ENCODE peak calls at places on chromosomes 2 and 18, in four cellular contexts. One of them, this sample, is unnamed.

GRCh38 chr2:60771508-60771907 is 15.4 kb downstream of the PAPOLG start:
- DNase-seq in NCI-H774: no peak
- DNase-seq in NCI-H446 treated with DMSO at 0.1 percent for 48 hours: no peak
- DNase-seq in fibroblast of mammary gland: no peak
- DNase-seq in this sample: no peak

GRCh38 chr2:229869226-229869625 is 52.6 kb downstream of the TRIP12 start:
- DNase-seq in NCI-H774: peak; percentile 42
- DNase-seq in NCI-H446 treated with DMSO at 0.1 percent for 48 hours: no peak
- DNase-seq in fibroblast of mammary gland: no peak
- DNase-seq in this sample: no peak

GRCh38 chr2:122519366-122519765 is 763.9 kb downstream of the TSN start:
- DNase-seq in NCI-H774: no peak
- DNase-seq in NCI-H446 treated with DMSO at 0.1 percent for 48 hours: no peak
- DNase-seq in fibroblast of mammary gland: peak; percentile 14
- DNase-seq in this sample: no peak

GRCh38 chr2:107107351-107107750 is 221.4 kb upstream of the ST6GAL2 start:
- DNase-seq in NCI-H446 treated with DMSO at 0.1 percent for 48 hours: no peak
- DNase-seq in NCI-H774: no peak
- DNase-seq in fibroblast of mammary gland: no peak
- DNase-seq in this sample: no peak

GRCh38 chr2:42073739-42074138 is 25.9 kb downstream of the PKDCC start:
- DNase-seq in NCI-H774: no peak
- DNase-seq in NCI-H446 treated with DMSO at 0.1 percent for 48 hours: no peak
- DNase-seq in fibroblast of mammary gland: peak; percentile 48
- DNase-seq in this sample: no peak

GRCh38 chr2:221612171-221612570 is 40.1 kb upstream of the EPHA4 start:
- DNase-seq in fibroblast of mammary gland: no peak
- DNase-seq in NCI-H446 treated with DMSO at 0.1 percent for 48 hours: no peak
- DNase-seq in NCI-H774: no peak
- DNase-seq in this sample: no peak

GRCh38 chr2:185208261-185208660 is 530.3 kb upstream of the FSIP2 start:
- DNase-seq in NCI-H446 treated with DMSO at 0.1 percent for 48 hours: no peak
- DNase-seq in NCI-H774: no peak
- DNase-seq in fibroblast of mammary gland: peak; percentile 23
- DNase-seq in this sample: no peak

GRCh38 chr2:239512054-239512453 is 111.2 kb upstream of the HDAC4 start:
- DNase-seq in fibroblast of mammary gland: no peak
- DNase-seq in NCI-H774: no peak
- DNase-seq in NCI-H446 treated with DMSO at 0.1 percent for 48 hours: no peak
- DNase-seq in this sample: no peak

GRCh38 chr2:72028351-72028995 is 119.2 kb downstream of the CYP26B1 start:
- DNase-seq in fibroblast of mammary gland: no peak
- DNase-seq in NCI-H446 treated with DMSO at 0.1 percent for 48 hours: no peak
- DNase-seq in NCI-H774: no peak
- DNase-seq in this sample: no peak

GRCh38 chr2:128986026-128986720 is 667.5 kb upstream of the HS6ST1 start:
- DNase-seq in NCI-H774: no peak
- DNase-seq in NCI-H446 treated with DMSO at 0.1 percent for 48 hours: no peak
- DNase-seq in fibroblast of mammary gland: no peak
- DNase-seq in this sample: no peak

GRCh38 chr18:2070636-2071035 is 500.7 kb downstream of the METTL4 start:
- DNase-seq in NCI-H774: peak; percentile 91
- DNase-seq in fibroblast of mammary gland: no peak
- DNase-seq in NCI-H446 treated with DMSO at 0.1 percent for 48 hours: no peak
- DNase-seq in this sample: no peak

GRCh38 chr2:120878970-120879369 is 143.3 kb downstream of the GLI2 start:
- DNase-seq in NCI-H446 treated with DMSO at 0.1 percent for 48 hours: no peak
- DNase-seq in fibroblast of mammary gland: no peak
- DNase-seq in NCI-H774: no peak
- DNase-seq in this sample: no peak

GRCh38 chr2:223788826-223789225 is 48.6 kb downstream of the AP1S3 start:
- DNase-seq in NCI-H446 treated with DMSO at 0.1 percent for 48 hours: no peak
- DNase-seq in fibroblast of mammary gland: no peak
- DNase-seq in NCI-H774: no peak
- DNase-seq in this sample: no peak

GRCh38 chr2:8684885-8685696 is 3.2 kb downstream of the ID2 start:
- DNase-seq in NCI-H774: peak; percentile 72
- DNase-seq in fibroblast of mammary gland: no peak
- DNase-seq in NCI-H446 treated with DMSO at 0.1 percent for 48 hours: peak; percentile 51
- DNase-seq in this sample: peak; percentile 49

GRCh38 chr2:142868281-142868762 is 9.1 kb upstream of the KYNU start:
- DNase-seq in NCI-H774: no peak
- DNase-seq in fibroblast of mammary gland: no peak
- DNase-seq in NCI-H446 treated with DMSO at 0.1 percent for 48 hours: no peak
- DNase-seq in this sample: peak; percentile 62

GRCh38 chr2:49251766-49252165 is 97.5 kb upstream of the FSHR start:
- DNase-seq in NCI-H446 treated with DMSO at 0.1 percent for 48 hours: no peak
- DNase-seq in fibroblast of mammary gland: peak; percentile 90
- DNase-seq in NCI-H774: no peak
- DNase-seq in this sample: no peak

GRCh38 chr18:36411745-36412168 is 114.2 kb downstream of the FHOD3 start:
- DNase-seq in NCI-H774: no peak
- DNase-seq in NCI-H446 treated with DMSO at 0.1 percent for 48 hours: no peak
- DNase-seq in fibroblast of mammary gland: peak; percentile 64
- DNase-seq in this sample: no peak

GRCh38 chr2:46119453-46119852 is 177.8 kb upstream of the EPAS1 start:
- DNase-seq in NCI-H774: no peak
- DNase-seq in NCI-H446 treated with DMSO at 0.1 percent for 48 hours: no peak
- DNase-seq in fibroblast of mammary gland: peak; percentile 81
- DNase-seq in this sample: no peak

GRCh38 chr2:118237451-118237850 is 149.2 kb downstream of the INSIG2 start:
- DNase-seq in NCI-H446 treated with DMSO at 0.1 percent for 48 hours: no peak
- DNase-seq in fibroblast of mammary gland: no peak
- DNase-seq in NCI-H774: no peak
- DNase-seq in this sample: no peak

GRCh38 chr2:40020997-40021396 is 241.9 kb upstream of the THUMPD2 start:
- DNase-seq in NCI-H446 treated with DMSO at 0.1 percent for 48 hours: no peak
- DNase-seq in fibroblast of mammary gland: no peak
- DNase-seq in NCI-H774: no peak
- DNase-seq in this sample: no peak

GRCh38 chr18:51668101-51668500 is 470.6 kb upstream of the MEX3C start:
- DNase-seq in NCI-H446 treated with DMSO at 0.1 percent for 48 hours: peak; percentile 59
- DNase-seq in fibroblast of mammary gland: peak; percentile 43
- DNase-seq in NCI-H774: peak; percentile 35
- DNase-seq in this sample: no peak

GRCh38 chr2:240820607-240821428 is 799 bp upstream of the KIF1A start:
- DNase-seq in NCI-H774: peak; percentile 66
- DNase-seq in fibroblast of mammary gland: no peak
- DNase-seq in NCI-H446 treated with DMSO at 0.1 percent for 48 hours: no peak
- DNase-seq in this sample: no peak

GRCh38 chr18:34258176-34258575 is 33.5 kb upstream of the NOL4 start:
- DNase-seq in NCI-H446 treated with DMSO at 0.1 percent for 48 hours: no peak
- DNase-seq in fibroblast of mammary gland: no peak
- DNase-seq in NCI-H774: no peak
- DNase-seq in this sample: no peak

GRCh38 chr18:58163004-58163590 is 119.1 kb downstream of the NEDD4L start:
- DNase-seq in fibroblast of mammary gland: no peak
- DNase-seq in NCI-H446 treated with DMSO at 0.1 percent for 48 hours: no peak
- DNase-seq in NCI-H774: no peak
- DNase-seq in this sample: no peak

GRCh38 chr2:180177534-180177933 is 170.4 kb upstream of the CWC22 start:
- DNase-seq in fibroblast of mammary gland: no peak
- DNase-seq in NCI-H774: no peak
- DNase-seq in NCI-H446 treated with DMSO at 0.1 percent for 48 hours: no peak
- DNase-seq in this sample: no peak

GRCh38 chr2:30106543-30106942 is 40.3 kb upstream of the YPEL5 start:
- DNase-seq in NCI-H446 treated with DMSO at 0.1 percent for 48 hours: no peak
- DNase-seq in fibroblast of mammary gland: peak; percentile 30
- DNase-seq in NCI-H774: no peak
- DNase-seq in this sample: no peak

GRCh38 chr2:121505005-121505404 is 25.7 kb upstream of the RNU4ATAC start:
- DNase-seq in fibroblast of mammary gland: peak; percentile 86
- DNase-seq in NCI-H774: no peak
- DNase-seq in NCI-H446 treated with DMSO at 0.1 percent for 48 hours: no peak
- DNase-seq in this sample: no peak